ENCODE peak calls at places on chromosomes 16 and 17, in ten cellular contexts. B, Q, F, A, E, D, O, T, G and M are unnamed samples. For H3K36me3, the result is how much of the 10 kb centered on the place peaks cover.

GRCh38 chr17:15364615-15365014 is 23.2 kb upstream of the TEKT3 start:
- DNase-seq in B (peak), Q (no peak), F (no peak), A (no peak), E (no peak), D (no peak), O (no peak), T (no peak), G (no peak), M (no peak)

GRCh38 chr17:59842901-59843652 is 49.7 kb downstream of the TUBD1 start:
- DNase-seq in B (no peak), Q (peak), F (no peak), A (peak), E (no peak), D (no peak), O (peak), T (peak), G (no peak), M (peak)

GRCh38 chr17:65137076-65137935 is at the start of gene RGS9:
- DNase-seq in B (peak), Q (peak), F (peak), A (peak), E (peak), D (peak), O (no peak), T (peak), G (peak), M (peak)

GRCh38 chr17:32588982-32589381 is 102.2 kb downstream of the CDK5R1 start:
- DNase-seq in B (no peak), Q (no peak), F (no peak), A (no peak), E (no peak), D (no peak), O (no peak), T (no peak), G (no peak), M (no peak)

GRCh38 chr17:13031718-13032350 is 14.0 kb upstream of the ELAC2 start:
- DNase-seq in B (peak), Q (no peak), F (no peak), A (no peak), E (peak), D (peak), O (no peak), T (peak), G (no peak), M (no peak)

GRCh38 chr16:57807968-57808528 is 5.8 kb upstream of the KIFC3 start:
- DNase-seq in B (peak), Q (peak), F (peak), A (peak), E (peak), D (peak), O (peak), T (peak), G (no peak), M (peak)

GRCh38 chr16:11004957-11005610 is 60.7 kb downstream of the CLEC16A start:
- DNase-seq in B (no peak), Q (no peak), F (no peak), A (no peak), E (no peak), D (no peak), O (peak), T (no peak), G (no peak), M (peak)

GRCh38 chr16:85211247-85211910 is 99.1 kb upstream of the CIBAR2 start:
- DNase-seq in B (no peak), Q (no peak), F (no peak), A (no peak), E (no peak), D (no peak), O (peak), T (no peak), G (no peak), M (no peak)

GRCh38 chr17:45098081-45098868 is 34.0 kb downstream of the PLCD3 start:
- DNase-seq in B (no peak), Q (no peak), F (no peak), A (no peak), E (no peak), D (no peak), O (no peak), T (no peak), G (no peak), M (no peak)

GRCh38 chr17:36131931-36132330 is 28.3 kb downstream of the CCL4 start:
- DNase-seq in B (no peak), Q (no peak), F (no peak), A (no peak), E (no peak), D (no peak), O (no peak), T (no peak), G (no peak), M (no peak)

GRCh38 chr16:85686912-85687591 is 1.7 kb downstream of the GINS2 start:
- DNase-seq in B (no peak), Q (peak), F (no peak), A (no peak), E (no peak), D (no peak), O (no peak), T (no peak), G (no peak), M (no peak)

DNA sequence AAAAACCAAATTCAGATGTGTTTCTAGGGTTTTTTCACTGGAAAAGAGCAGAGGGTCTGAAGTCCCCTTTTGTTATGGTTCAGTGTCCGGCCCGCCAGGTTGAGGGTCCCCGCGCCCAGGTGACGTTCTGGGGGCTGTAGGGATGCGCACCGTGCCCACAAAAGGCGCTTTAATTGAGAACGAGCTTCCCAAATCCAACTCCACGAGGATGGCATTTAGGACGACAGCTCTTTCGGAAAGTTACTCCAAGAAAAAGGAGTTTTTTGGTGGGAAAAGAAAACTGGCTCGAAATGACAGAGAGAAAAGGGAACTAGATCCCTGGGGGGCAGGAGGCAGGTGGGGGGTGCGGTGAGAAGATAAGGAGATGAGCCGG is 15.9 kb upstream of the ZFHX3 start:
- DNase-seq in B (no peak), Q (no peak), F (no peak), A (no peak), E (no peak), D (no peak), O (no peak), T (no peak), G (no peak), M (no peak)
- H3K36me3 ChIP-seq in B (under half), Q (under half), F (under half), A (under half), E (under half), D (under half), O (under half), T (under half), G (under half), M (under half)

GRCh38 chr16:2172688-2173335 is 17.2 kb downstream of the TRAF7 start:
- DNase-seq in B (no peak), Q (no peak), F (no peak), A (no peak), E (no peak), D (no peak), O (no peak), T (no peak), G (no peak), M (no peak)

GRCh38 chr16:2170587-2171435 is 15.2 kb downstream of the TRAF7 start:
- DNase-seq in B (no peak), Q (no peak), F (no peak), A (no peak), E (no peak), D (no peak), O (no peak), T (no peak), G (no peak), M (no peak)

GRCh38 chr16:2170080-2170479 is 14.5 kb downstream of the TRAF7 start:
- DNase-seq in B (no peak), Q (no peak), F (no peak), A (no peak), E (no peak), D (no peak), O (no peak), T (no peak), G (no peak), M (no peak)

GRCh38 chr16:2173366-2173765 is 17.8 kb downstream of the TRAF7 start:
- DNase-seq in B (no peak), Q (no peak), F (no peak), A (no peak), E (no peak), D (no peak), O (no peak), T (no peak), G (no peak), M (no peak)

DNA sequence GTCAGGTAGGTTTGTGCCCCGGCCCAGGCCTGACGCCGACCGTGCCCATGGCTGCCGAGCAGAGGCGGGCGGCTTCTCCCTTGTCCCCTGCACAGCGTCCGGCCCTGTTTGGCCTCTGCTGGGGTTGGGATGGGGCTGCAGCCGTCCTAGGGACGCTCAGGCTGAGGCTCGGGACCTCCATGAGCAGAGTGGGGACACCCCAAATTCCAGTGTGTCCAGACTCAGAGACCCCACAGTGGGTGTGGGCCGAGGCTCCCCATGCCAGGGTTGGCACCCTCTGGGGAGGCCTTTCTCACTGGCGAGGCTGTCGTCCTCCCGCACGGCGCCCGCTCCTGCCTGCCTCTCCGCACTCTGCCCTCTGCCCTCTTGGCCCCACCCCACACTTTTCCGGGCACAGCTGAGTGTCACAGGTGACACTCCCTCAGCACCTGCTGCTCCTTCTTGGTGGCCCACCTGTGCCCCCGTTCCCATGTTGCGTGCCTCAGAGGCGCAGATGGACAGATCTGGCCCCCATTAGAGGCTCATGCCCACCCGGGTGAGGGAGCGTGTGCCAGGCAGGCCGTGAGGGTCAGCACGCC is 16.1 kb downstream of the TRAF7 start:
- DNase-seq in B (no peak), Q (no peak), F (no peak), A (no peak), E (no peak), D (no peak), O (no peak), T (no peak), G (no peak), M (no peak)
- H3K4me3 ChIP-seq in B (no peak), Q (no peak), F (no peak), A (no peak), E (no peak), D (no peak), O (no peak), T (no peak), G (no peak), M (no peak)

DNA sequence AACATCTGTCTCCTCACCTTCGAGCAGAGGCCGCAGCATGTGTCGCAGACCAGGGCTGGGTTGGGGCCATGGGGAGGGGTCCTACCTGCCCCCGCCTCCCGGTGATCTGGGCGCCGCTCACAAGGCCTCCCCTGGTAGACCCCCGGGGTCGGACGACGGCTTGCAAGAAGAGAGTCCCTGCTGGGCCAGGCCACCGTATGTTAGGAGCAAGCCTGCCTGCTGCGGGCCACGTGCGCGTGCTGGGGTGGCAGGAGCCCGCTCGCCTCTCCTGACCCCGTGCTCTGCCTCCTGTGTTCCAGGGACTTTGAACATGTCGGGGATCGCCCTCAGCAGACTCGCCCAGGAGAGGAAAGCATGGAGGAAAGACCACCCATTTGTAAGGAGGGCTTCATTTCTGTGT is 4.3 kb downstream of the UBE2I start:
- DNase-seq in B (no peak), Q (no peak), F (no peak), A (no peak), E (no peak), D (no peak), O (no peak), T (no peak), G (no peak), M (no peak)
- H3K36me3 ChIP-seq in B (half or more), Q (half or more), F (half or more), A (half or more), E (under half), D (under half), O (under half), T (half or more), G (under half), M (half or more)

GRCh38 chr16:21233521-21234150 is at the start of gene ANKS4B:
- DNase-seq in B (no peak), Q (no peak), F (no peak), A (no peak), E (no peak), D (no peak), O (no peak), T (no peak), G (no peak), M (no peak)
- H3K4me3 ChIP-seq in B (no peak), Q (no peak), F (no peak), A (no peak), E (no peak), D (no peak), O (no peak), T (no peak), G (no peak), M (no peak)

GRCh38 chr16:4651842-4652241 is 27.2 kb downstream of the MGRN1 start:
- DNase-seq in B (no peak), Q (no peak), F (no peak), A (no peak), E (no peak), D (no peak), O (no peak), T (no peak), G (no peak), M (no peak)

GRCh38 chr16:4647661-4647965 is 23.0 kb downstream of the MGRN1 start:
- DNase-seq in B (no peak), Q (no peak), F (no peak), A (no peak), E (no peak), D (no peak), O (no peak), T (no peak), G (no peak), M (no peak)

GRCh38 chr16:4652561-4652960 is 27.9 kb downstream of the MGRN1 start:
- DNase-seq in B (no peak), Q (no peak), F (no peak), A (no peak), E (no peak), D (no peak), O (no peak), T (no peak), G (no peak), M (no peak)

GRCh38 chr16:4648917-4649316 is 24.3 kb downstream of the MGRN1 start:
- DNase-seq in B (no peak), Q (no peak), F (no peak), A (no peak), E (no peak), D (no peak), O (no peak), T (no peak), G (no peak), M (no peak)

GRCh38 chr16:4649744-4650442 is 25.3 kb downstream of the MGRN1 start:
- DNase-seq in B (no peak), Q (no peak), F (no peak), A (no peak), E (no peak), D (no peak), O (no peak), T (no peak), G (no peak), M (no peak)
- H3K36me3 ChIP-seq in B (half or more), Q (under half), F (half or more), A (under half), E (under half), D (under half), O (under half), T (under half), G (under half), M (half or more)

DNA sequence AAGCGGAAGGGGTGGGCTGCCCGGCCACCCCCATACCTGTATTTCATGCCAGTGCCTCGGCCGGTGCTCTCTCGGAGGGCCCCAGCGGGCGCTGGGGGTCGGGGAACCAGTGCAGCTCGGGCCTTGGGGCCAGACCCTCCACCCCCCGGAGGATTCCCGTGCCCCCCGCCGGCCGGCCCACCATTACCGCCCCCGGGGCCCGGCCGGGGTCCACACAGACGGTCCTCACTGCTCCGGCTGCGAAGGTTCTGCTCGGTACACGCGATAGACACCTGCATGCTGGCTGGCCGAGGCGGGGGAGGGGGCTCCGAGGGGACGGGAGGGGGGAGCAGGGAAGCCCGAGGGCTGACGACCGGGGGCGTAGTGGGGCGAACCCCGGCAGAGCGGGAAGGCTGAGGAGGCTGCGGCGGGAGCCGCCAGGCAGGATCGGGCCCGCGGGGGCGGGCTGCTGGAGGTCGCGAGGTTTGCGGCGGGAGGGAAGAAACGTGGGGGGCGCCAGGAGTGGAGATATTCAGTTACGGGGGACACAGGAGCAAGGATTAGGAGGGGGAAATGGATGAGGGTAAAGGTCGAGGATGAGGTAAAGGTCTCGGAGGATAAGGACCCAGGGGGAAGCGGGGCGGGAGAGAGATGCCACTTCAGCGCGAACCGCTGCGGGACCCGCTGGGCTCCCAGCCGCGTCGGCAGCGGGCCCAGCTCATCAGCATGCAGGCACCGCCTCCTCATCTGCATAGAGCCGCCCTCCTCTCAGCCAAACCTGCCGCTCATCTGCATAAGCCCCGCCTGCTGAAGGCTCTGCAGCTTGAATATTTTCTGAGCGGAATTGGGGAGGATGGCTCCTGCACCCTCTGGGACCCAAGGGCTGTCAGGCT is at the start of gene KCNAB3:
- DNase-seq in B (no peak), Q (peak), F (no peak), A (no peak), E (no peak), D (no peak), O (peak), T (peak), G (no peak), M (no peak)
- H3K4me3 ChIP-seq in B (no peak), Q (no peak), F (peak), A (no peak), E (no peak), D (no peak), O (peak), T (peak), G (peak), M (peak)

DNA sequence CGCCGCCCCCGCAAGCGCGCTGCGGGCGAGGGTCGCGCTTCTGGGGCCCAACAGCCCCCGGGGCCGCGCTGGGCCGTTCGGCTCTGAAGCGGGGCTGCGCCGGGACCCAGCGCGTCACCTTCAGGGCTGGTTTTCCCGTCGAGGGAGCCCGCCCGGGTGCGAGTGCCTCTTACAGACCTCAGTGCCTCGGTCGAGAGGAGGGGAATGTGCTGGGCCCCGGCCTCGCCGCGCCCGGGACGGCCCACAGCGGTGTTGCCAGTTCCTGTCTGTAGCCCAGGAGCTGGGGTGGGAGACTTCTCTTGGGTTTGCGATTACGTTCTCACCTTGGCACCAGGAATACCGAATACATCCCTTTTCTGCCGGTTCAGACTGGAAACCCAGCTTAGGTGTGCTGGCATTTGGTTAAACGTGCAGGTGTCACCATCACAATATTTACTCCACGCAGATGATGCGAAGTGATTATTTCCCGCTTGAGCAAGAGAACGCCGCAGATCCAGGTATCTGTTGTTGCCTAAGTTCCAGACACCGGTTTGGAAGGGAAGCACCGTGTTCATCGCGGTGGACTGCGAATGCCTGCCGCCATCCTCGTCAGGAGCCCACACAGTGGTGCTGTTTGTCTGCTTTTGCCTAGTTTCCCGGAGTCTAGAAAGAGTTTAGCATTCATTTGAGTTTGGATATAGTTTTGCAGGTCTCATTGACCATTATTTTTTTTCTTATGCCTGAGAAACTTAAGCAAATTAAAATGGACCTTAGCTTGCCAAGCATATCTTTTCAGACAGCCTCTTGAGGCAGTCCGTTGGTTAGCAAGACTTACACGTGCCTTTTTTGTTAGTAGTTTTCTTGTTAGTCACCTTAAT is 915 bp downstream of the MAP1LC3B start:
- DNase-seq in B (peak), Q (peak), F (no peak), A (no peak), E (peak), D (peak), O (peak), T (peak), G (no peak), M (peak)
- H3K36me3 ChIP-seq in B (under half), Q (under half), F (under half), A (under half), E (under half), D (under half), O (under half), T (under half), G (under half), M (under half)

DNA sequence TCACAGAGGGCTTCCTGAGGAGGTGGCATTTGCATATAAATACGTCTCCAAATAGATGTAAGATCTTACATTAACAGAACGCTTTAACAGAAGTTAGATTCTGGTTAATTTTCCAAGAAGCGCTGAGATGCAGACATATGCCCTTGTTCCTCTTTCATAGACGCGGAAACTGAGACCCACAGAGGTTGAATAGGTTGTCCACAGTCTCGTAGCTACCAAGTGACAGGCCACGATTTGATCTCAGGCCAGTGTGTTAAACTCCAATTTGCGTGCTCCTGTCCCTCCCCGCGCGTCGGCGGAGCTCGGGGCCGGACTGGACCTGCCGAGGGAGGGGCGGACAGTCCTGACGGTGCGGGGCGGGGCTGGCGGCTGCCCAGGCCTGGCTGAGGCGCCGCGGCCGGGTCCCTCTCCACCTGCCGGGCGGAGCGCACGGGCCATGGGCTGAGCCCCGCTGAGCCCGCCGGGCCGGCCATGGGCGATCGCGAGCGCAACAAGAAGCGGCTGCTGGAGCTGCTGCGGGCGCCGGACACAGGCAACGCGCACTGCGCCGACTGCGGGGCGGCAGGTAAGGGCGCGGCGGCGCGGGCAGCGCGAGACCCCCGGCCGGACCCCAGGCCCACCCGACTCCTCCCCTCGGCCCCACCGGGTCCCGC is at the start of gene ADAP2:
- DNase-seq in B (peak), Q (no peak), F (no peak), A (no peak), E (peak), D (no peak), O (no peak), T (no peak), G (no peak), M (no peak)
- H3K4me3 ChIP-seq in B (peak), Q (no peak), F (peak), A (peak), E (peak), D (no peak), O (peak), T (no peak), G (peak), M (no peak)

GRCh38 chr17:78088529-78088928 is 40.0 kb downstream of the TMC6 start:
- DNase-seq in B (no peak), Q (no peak), F (no peak), A (no peak), E (no peak), D (no peak), O (no peak), T (no peak), G (no peak), M (no peak)
- H3K36me3 ChIP-seq in B (half or more), Q (half or more), F (half or more), A (half or more), E (under half), D (half or more), O (under half), T (half or more), G (under half), M (under half)

GRCh38 chr17:4806420-4806769 is 557 bp upstream of the PLD2 start:
- DNase-seq in B (no peak), Q (no peak), F (no peak), A (no peak), E (no peak), D (no peak), O (no peak), T (no peak), G (no peak), M (no peak)
- H3K4me3 ChIP-seq in B (peak), Q (peak), F (peak), A (peak), E (peak), D (peak), O (peak), T (peak), G (peak), M (peak)